ENCODE peak calls at places on chromosomes 7 and 10, in seven cellular contexts. One of them, this sample, is unnamed.

GRCh38 chr10:117537904-117538524 is 4.5 kb upstream of the EMX2 start:
- DNase-seq in GM03348: peak
- DNase-seq in NCI-H2171 treated with DMSO at 0.1 percent for 48 hours: no peak
- DNase-seq in GM13977: peak
- DNase-seq in RWPE1: no peak
- DNase-seq in H54: no peak
- DNase-seq in effector CD4-positive, alpha-beta T cell: no peak
- DNase-seq in this sample: no peak

GRCh38 chr7:133434246-133434865 is 181.5 kb downstream of the EXOC4 start:
- DNase-seq in GM03348: peak
- DNase-seq in NCI-H2171 treated with DMSO at 0.1 percent for 48 hours: peak
- DNase-seq in GM13977: peak
- DNase-seq in RWPE1: peak
- DNase-seq in H54: no peak
- DNase-seq in effector CD4-positive, alpha-beta T cell: no peak
- DNase-seq in this sample: no peak

GRCh38 chr7:132840197-132840596 is 241.7 kb downstream of the CHCHD3 start:
- DNase-seq in GM03348: no peak
- DNase-seq in NCI-H2171 treated with DMSO at 0.1 percent for 48 hours: no peak
- DNase-seq in GM13977: no peak
- DNase-seq in RWPE1: no peak
- DNase-seq in H54: no peak
- DNase-seq in effector CD4-positive, alpha-beta T cell: no peak
- DNase-seq in this sample: no peak

GRCh38 chr10:112739219-112739969 is 210.7 kb upstream of the TCF7L2 start:
- DNase-seq in GM03348: no peak
- DNase-seq in NCI-H2171 treated with DMSO at 0.1 percent for 48 hours: no peak
- DNase-seq in GM13977: no peak
- DNase-seq in RWPE1: no peak
- DNase-seq in H54: no peak
- DNase-seq in effector CD4-positive, alpha-beta T cell: no peak
- DNase-seq in this sample: no peak

GRCh38 chr10:79434816-79435215 is 10.6 kb downstream of the ZCCHC24 start:
- DNase-seq in GM03348: peak
- DNase-seq in NCI-H2171 treated with DMSO at 0.1 percent for 48 hours: no peak
- DNase-seq in GM13977: no peak
- DNase-seq in RWPE1: no peak
- DNase-seq in H54: peak
- DNase-seq in effector CD4-positive, alpha-beta T cell: no peak
- DNase-seq in this sample: no peak

GRCh38 chr10:100827819-100828743 is 82.7 kb downstream of the PAX2 start:
- DNase-seq in GM03348: peak
- DNase-seq in NCI-H2171 treated with DMSO at 0.1 percent for 48 hours: no peak
- DNase-seq in GM13977: peak
- DNase-seq in RWPE1: no peak
- DNase-seq in H54: peak
- DNase-seq in effector CD4-positive, alpha-beta T cell: no peak
- DNase-seq in this sample: no peak

GRCh38 chr10:74936577-74937445 is 110.4 kb downstream of the KAT6B start:
- DNase-seq in GM03348: peak
- DNase-seq in NCI-H2171 treated with DMSO at 0.1 percent for 48 hours: peak
- DNase-seq in GM13977: no peak
- DNase-seq in RWPE1: no peak
- DNase-seq in H54: no peak
- DNase-seq in effector CD4-positive, alpha-beta T cell: no peak
- DNase-seq in this sample: no peak

GRCh38 chr10:44557596-44558191 is 172.8 kb upstream of the CXCL12 start:
- DNase-seq in GM03348: no peak
- DNase-seq in NCI-H2171 treated with DMSO at 0.1 percent for 48 hours: no peak
- DNase-seq in GM13977: no peak
- DNase-seq in RWPE1: no peak
- DNase-seq in H54: no peak
- DNase-seq in effector CD4-positive, alpha-beta T cell: no peak
- DNase-seq in this sample: no peak

GRCh38 chr10:99172950-99173349 is 62.7 kb downstream of the HPSE2 start:
- DNase-seq in GM03348: no peak
- DNase-seq in NCI-H2171 treated with DMSO at 0.1 percent for 48 hours: no peak
- DNase-seq in GM13977: no peak
- DNase-seq in RWPE1: no peak
- DNase-seq in H54: no peak
- DNase-seq in effector CD4-positive, alpha-beta T cell: no peak
- DNase-seq in this sample: no peak

This sample was measured in glomerular endothelial cell.